ENCODE peak calls at places on chromosomes 5 and 9, in four cellular contexts. Y, K, R and W are unnamed samples.

GRCh38 chr5:108059334-108059733 is 322.6 kb downstream of the FBXL17 start:
- DNase-seq in Y (no peak), K (no peak), R (no peak), W (no peak)

GRCh38 chr5:147751156-147751830 is 31.2 kb downstream of the JAKMIP2 start:
- DNase-seq in Y (no peak), K (no peak), R (no peak), W (no peak)

GRCh38 chr9:33860200-33860871 is 43.4 kb downstream of the UBE2R2 start:
- DNase-seq in Y (no peak), K (no peak), R (no peak), W (no peak)

GRCh38 chr9:89477811-89478583 is 19.9 kb downstream of the SEMA4D start:
- DNase-seq in Y (no peak), K (peak), R (no peak), W (no peak)

GRCh38 chr5:123673107-123673506 is 161.1 kb downstream of the CSNK1G3 start:
- DNase-seq in Y (no peak), K (no peak), R (no peak), W (no peak)

GRCh38 chr5:170444181-170444580 is 55.0 kb upstream of the KCNMB1 start:
- DNase-seq in Y (no peak), K (no peak), R (no peak), W (peak)

GRCh38 chr9:131470581-131470991 is 32.1 kb upstream of the POMT1 start:
- DNase-seq in Y (no peak), K (no peak), R (no peak), W (no peak)

GRCh38 chr9:11194249-11194648 is 581.4 kb upstream of the PTPRD start:
- DNase-seq in Y (no peak), K (no peak), R (no peak), W (no peak)

GRCh38 chr9:137303893-137304382 is 1.9 kb upstream of the NRARP start:
- DNase-seq in Y (no peak), K (no peak), R (no peak), W (no peak)

GRCh38 chr9:13975628-13976250 is 338.2 kb downstream of the NFIB start:
- DNase-seq in Y (no peak), K (no peak), R (no peak), W (no peak)

GRCh38 chr5:17151686-17152085 is 65.7 kb upstream of the BASP1 start:
- DNase-seq in Y (no peak), K (no peak), R (no peak), W (no peak)

GRCh38 chr9:89498845-89499480 is 1.1 kb upstream of the SEMA4D start:
- DNase-seq in Y (peak), K (peak), R (no peak), W (no peak)

GRCh38 chr5:35483797-35484196 is 133.9 kb upstream of the SPEF2 start:
- DNase-seq in Y (no peak), K (no peak), R (no peak), W (no peak)

GRCh38 chr5:71482132-71482531 is 26.7 kb downstream of the BDP1 start:
- DNase-seq in Y (no peak), K (no peak), R (no peak), W (no peak)

GRCh38 chr5:122101636-122102285 is 23.7 kb upstream of the LOX start:
- DNase-seq in Y (peak), K (no peak), R (peak), W (no peak)

GRCh38 chr9:116543731-116544400 is 143.2 kb upstream of the TRIM32 start:
- DNase-seq in Y (no peak), K (no peak), R (no peak), W (peak)

GRCh38 chr9:136977223-136978072 is at the start of gene PTGDS:
- DNase-seq in Y (no peak), K (no peak), R (no peak), W (no peak)

GRCh38 chr5:13695076-13695712 is 249.3 kb downstream of the DNAH5 start:
- DNase-seq in Y (no peak), K (no peak), R (peak), W (no peak)

GRCh38 chr9:89664896-89665329 is 60.1 kb downstream of the GADD45G start:
- DNase-seq in Y (no peak), K (no peak), R (no peak), W (no peak)

GRCh38 chr5:144156767-144157171 is 13.7 kb downstream of the YIPF5 start:
- DNase-seq in Y (no peak), K (no peak), R (no peak), W (no peak)

GRCh38 chr5:14268236-14268701 is 125.1 kb downstream of the TRIO start:
- DNase-seq in Y (no peak), K (no peak), R (peak), W (no peak)

GRCh38 chr5:142969186-142969585 is 199.0 kb downstream of the ARHGAP26 start:
- DNase-seq in Y (no peak), K (no peak), R (no peak), W (no peak)

GRCh38 chr5:124342027-124342471 is 404.4 kb downstream of the ZNF608 start:
- DNase-seq in Y (no peak), K (no peak), R (no peak), W (no peak)

GRCh38 chr5:95916687-95917085 is 45.0 kb downstream of the ELL2 start:
- DNase-seq in Y (no peak), K (no peak), R (no peak), W (no peak)

GRCh38 chr5:150263801-150264621 is 25.6 kb downstream of the CAMK2A start:
- DNase-seq in Y (no peak), K (no peak), R (peak), W (no peak)

GRCh38 chr5:140148508-140148907 is 22.8 kb downstream of the IGIP start:
- DNase-seq in Y (no peak), K (no peak), R (peak), W (no peak)

GRCh38 chr9:76557674-76558073 is 98.7 kb downstream of the GCNT1 start:
- DNase-seq in Y (no peak), K (no peak), R (no peak), W (no peak)

GRCh38 chr9:136712690-136713554 is 550 bp downstream of the DIPK1B start:
- DNase-seq in Y (no peak), K (no peak), R (no peak), W (no peak)

GRCh38 chr5:147169846-147170245 is 65.0 kb upstream of the STK32A start:
- DNase-seq in Y (peak), K (no peak), R (no peak), W (no peak)